ENCODE peak calls at places on chromosomes 12 and 14, in eight cellular contexts. One of them, this sample, is unnamed.

GRCh38 chr12:23204933-23205778 is 580.2 kb downstream of the ETNK1 start:
- DNase-seq in mucosa of descending colon: no peak
- DNase-seq in choroid plexus epithelial cell: peak
- DNase-seq in foreskin fibroblast: peak
- DNase-seq in colonic mucosa: no peak
- DNase-seq in CD4-positive, alpha-beta T cell: no peak
- DNase-seq in progenitor cell of endocrine pancreas: no peak
- DNase-seq in AG09319: peak
- DNase-seq in this sample: peak

GRCh38 chr14:69694730-69695663 is 71.9 kb upstream of the SRSF5 start:
- DNase-seq in mucosa of descending colon: no peak
- DNase-seq in choroid plexus epithelial cell: no peak
- DNase-seq in foreskin fibroblast: no peak
- DNase-seq in colonic mucosa: peak
- DNase-seq in CD4-positive, alpha-beta T cell: no peak
- DNase-seq in progenitor cell of endocrine pancreas: no peak
- DNase-seq in AG09319: no peak
- DNase-seq in this sample: no peak

GRCh38 chr14:106556665-106557289 is 1030.4 kb downstream of the TMEM121 start:
- DNase-seq in mucosa of descending colon: peak
- DNase-seq in choroid plexus epithelial cell: no peak
- DNase-seq in foreskin fibroblast: no peak
- DNase-seq in colonic mucosa: peak
- DNase-seq in CD4-positive, alpha-beta T cell: peak
- DNase-seq in progenitor cell of endocrine pancreas: no peak
- DNase-seq in AG09319: no peak
- DNase-seq in this sample: peak

GRCh38 chr12:27332407-27333310 is at the start of gene BMAL2:
- DNase-seq in mucosa of descending colon: peak
- DNase-seq in choroid plexus epithelial cell: peak
- DNase-seq in foreskin fibroblast: peak
- DNase-seq in colonic mucosa: peak
- DNase-seq in CD4-positive, alpha-beta T cell: peak
- DNase-seq in progenitor cell of endocrine pancreas: peak
- DNase-seq in AG09319: no peak
- DNase-seq in this sample: peak

GRCh38 chr12:62736596-62736995 is 198.4 kb downstream of the PPM1H start:
- DNase-seq in mucosa of descending colon: no peak
- DNase-seq in choroid plexus epithelial cell: no peak
- DNase-seq in foreskin fibroblast: no peak
- DNase-seq in colonic mucosa: no peak
- DNase-seq in CD4-positive, alpha-beta T cell: no peak
- DNase-seq in progenitor cell of endocrine pancreas: no peak
- DNase-seq in AG09319: no peak
- DNase-seq in this sample: peak

GRCh38 chr14:92711976-92712653 is 36.3 kb downstream of the LGMN start:
- DNase-seq in mucosa of descending colon: no peak
- DNase-seq in choroid plexus epithelial cell: no peak
- DNase-seq in foreskin fibroblast: no peak
- DNase-seq in colonic mucosa: no peak
- DNase-seq in CD4-positive, alpha-beta T cell: no peak
- DNase-seq in progenitor cell of endocrine pancreas: no peak
- DNase-seq in AG09319: no peak
- DNase-seq in this sample: no peak

GRCh38 chr12:131676544-131676943 is 34.3 kb upstream of the SFSWAP start:
- DNase-seq in mucosa of descending colon: no peak
- DNase-seq in choroid plexus epithelial cell: no peak
- DNase-seq in foreskin fibroblast: no peak
- DNase-seq in colonic mucosa: no peak
- DNase-seq in CD4-positive, alpha-beta T cell: no peak
- DNase-seq in progenitor cell of endocrine pancreas: no peak
- DNase-seq in AG09319: no peak
- DNase-seq in this sample: no peak

GRCh38 chr14:73748858-73749357 is 34.7 kb upstream of the PNMA1 start:
- DNase-seq in mucosa of descending colon: no peak
- DNase-seq in choroid plexus epithelial cell: no peak
- DNase-seq in foreskin fibroblast: no peak
- DNase-seq in colonic mucosa: no peak
- DNase-seq in CD4-positive, alpha-beta T cell: no peak
- DNase-seq in progenitor cell of endocrine pancreas: no peak
- DNase-seq in AG09319: no peak
- DNase-seq in this sample: no peak

GRCh38 chr14:68308695-68309094 is 484.2 kb downstream of the ZFP36L1 start:
- DNase-seq in mucosa of descending colon: no peak
- DNase-seq in choroid plexus epithelial cell: peak
- DNase-seq in foreskin fibroblast: peak
- DNase-seq in colonic mucosa: no peak
- DNase-seq in CD4-positive, alpha-beta T cell: no peak
- DNase-seq in progenitor cell of endocrine pancreas: no peak
- DNase-seq in AG09319: no peak
- DNase-seq in this sample: no peak

GRCh38 chr14:72565200-72565599 is 328.7 kb downstream of the DPF3 start:
- DNase-seq in mucosa of descending colon: no peak
- DNase-seq in choroid plexus epithelial cell: no peak
- DNase-seq in foreskin fibroblast: peak
- DNase-seq in colonic mucosa: no peak
- DNase-seq in CD4-positive, alpha-beta T cell: no peak
- DNase-seq in progenitor cell of endocrine pancreas: no peak
- DNase-seq in AG09319: no peak
- DNase-seq in this sample: no peak

GRCh38 chr12:90627180-90627896 is 327.6 kb downstream of the CCER1 start:
- DNase-seq in mucosa of descending colon: no peak
- DNase-seq in choroid plexus epithelial cell: peak
- DNase-seq in foreskin fibroblast: peak
- DNase-seq in colonic mucosa: no peak
- DNase-seq in CD4-positive, alpha-beta T cell: no peak
- DNase-seq in progenitor cell of endocrine pancreas: no peak
- DNase-seq in AG09319: no peak
- DNase-seq in this sample: peak

GRCh38 chr14:72913809-72914208 is 12.5 kb upstream of the DCAF4 start:
- DNase-seq in mucosa of descending colon: no peak
- DNase-seq in choroid plexus epithelial cell: no peak
- DNase-seq in foreskin fibroblast: no peak
- DNase-seq in colonic mucosa: no peak
- DNase-seq in CD4-positive, alpha-beta T cell: no peak
- DNase-seq in progenitor cell of endocrine pancreas: no peak
- DNase-seq in AG09319: no peak
- DNase-seq in this sample: no peak

GRCh38 chr12:127599441-127599840 is 667.5 kb upstream of the TMEM132C start:
- DNase-seq in mucosa of descending colon: no peak
- DNase-seq in choroid plexus epithelial cell: no peak
- DNase-seq in foreskin fibroblast: no peak
- DNase-seq in colonic mucosa: no peak
- DNase-seq in CD4-positive, alpha-beta T cell: no peak
- DNase-seq in progenitor cell of endocrine pancreas: no peak
- DNase-seq in AG09319: no peak
- DNase-seq in this sample: no peak

GRCh38 chr14:53634793-53635192 is 321.8 kb downstream of the BMP4 start:
- DNase-seq in mucosa of descending colon: no peak
- DNase-seq in choroid plexus epithelial cell: no peak
- DNase-seq in foreskin fibroblast: no peak
- DNase-seq in colonic mucosa: no peak
- DNase-seq in CD4-positive, alpha-beta T cell: no peak
- DNase-seq in progenitor cell of endocrine pancreas: no peak
- DNase-seq in AG09319: no peak
- DNase-seq in this sample: no peak

GRCh38 chr12:120118710-120119097 is 2.2 kb upstream of the RAB35 start:
- DNase-seq in mucosa of descending colon: no peak
- DNase-seq in choroid plexus epithelial cell: no peak
- DNase-seq in foreskin fibroblast: peak
- DNase-seq in colonic mucosa: no peak
- DNase-seq in CD4-positive, alpha-beta T cell: no peak
- DNase-seq in progenitor cell of endocrine pancreas: no peak
- DNase-seq in AG09319: no peak
- DNase-seq in this sample: peak

GRCh38 chr14:89312937-89313336 is 104.1 kb downstream of the FOXN3 start:
- DNase-seq in mucosa of descending colon: no peak
- DNase-seq in choroid plexus epithelial cell: no peak
- DNase-seq in foreskin fibroblast: no peak
- DNase-seq in colonic mucosa: no peak
- DNase-seq in CD4-positive, alpha-beta T cell: no peak
- DNase-seq in progenitor cell of endocrine pancreas: no peak
- DNase-seq in AG09319: no peak
- DNase-seq in this sample: no peak

GRCh38 chr14:21101802-21102413 is 1.0 kb downstream of the TMEM253 start:
- DNase-seq in mucosa of descending colon: no peak
- DNase-seq in choroid plexus epithelial cell: no peak
- DNase-seq in foreskin fibroblast: no peak
- DNase-seq in colonic mucosa: no peak
- DNase-seq in CD4-positive, alpha-beta T cell: no peak
- DNase-seq in progenitor cell of endocrine pancreas: no peak
- DNase-seq in AG09319: no peak
- DNase-seq in this sample: no peak

GRCh38 chr12:42716521-42716920 is 127.0 kb upstream of the PRICKLE1 start:
- DNase-seq in mucosa of descending colon: no peak
- DNase-seq in choroid plexus epithelial cell: peak
- DNase-seq in foreskin fibroblast: peak
- DNase-seq in colonic mucosa: no peak
- DNase-seq in CD4-positive, alpha-beta T cell: no peak
- DNase-seq in progenitor cell of endocrine pancreas: no peak
- DNase-seq in AG09319: no peak
- DNase-seq in this sample: no peak

GRCh38 chr12:93921511-93921910 is 226.9 kb upstream of the PLXNC1 start:
- DNase-seq in mucosa of descending colon: no peak
- DNase-seq in choroid plexus epithelial cell: no peak
- DNase-seq in foreskin fibroblast: no peak
- DNase-seq in colonic mucosa: no peak
- DNase-seq in CD4-positive, alpha-beta T cell: no peak
- DNase-seq in progenitor cell of endocrine pancreas: no peak
- DNase-seq in AG09319: no peak
- DNase-seq in this sample: no peak

GRCh38 chr12:106446429-106447092 is 89.0 kb downstream of the POLR3B start:
- DNase-seq in mucosa of descending colon: no peak
- DNase-seq in choroid plexus epithelial cell: no peak
- DNase-seq in foreskin fibroblast: no peak
- DNase-seq in colonic mucosa: no peak
- DNase-seq in CD4-positive, alpha-beta T cell: no peak
- DNase-seq in progenitor cell of endocrine pancreas: no peak
- DNase-seq in AG09319: no peak
- DNase-seq in this sample: no peak

GRCh38 chr14:100070310-100070709 is 5.1 kb downstream of the EVL start:
- DNase-seq in mucosa of descending colon: no peak
- DNase-seq in choroid plexus epithelial cell: no peak
- DNase-seq in foreskin fibroblast: no peak
- DNase-seq in colonic mucosa: no peak
- DNase-seq in CD4-positive, alpha-beta T cell: peak
- DNase-seq in progenitor cell of endocrine pancreas: no peak
- DNase-seq in AG09319: no peak
- DNase-seq in this sample: no peak

GRCh38 chr12:84599539-84599938 is 313.1 kb downstream of the SLC6A15 start:
- DNase-seq in mucosa of descending colon: no peak
- DNase-seq in choroid plexus epithelial cell: peak
- DNase-seq in foreskin fibroblast: peak
- DNase-seq in colonic mucosa: no peak
- DNase-seq in CD4-positive, alpha-beta T cell: no peak
- DNase-seq in progenitor cell of endocrine pancreas: no peak
- DNase-seq in AG09319: no peak
- DNase-seq in this sample: peak

GRCh38 chr12:104761091-104761490 is 197.0 kb downstream of the SLC41A2 start:
- DNase-seq in mucosa of descending colon: no peak
- DNase-seq in choroid plexus epithelial cell: no peak
- DNase-seq in foreskin fibroblast: no peak
- DNase-seq in colonic mucosa: no peak
- DNase-seq in CD4-positive, alpha-beta T cell: no peak
- DNase-seq in progenitor cell of endocrine pancreas: no peak
- DNase-seq in AG09319: no peak
- DNase-seq in this sample: no peak

GRCh38 chr12:104131609-104132008 is 6.4 kb downstream of the NFYB start:
- DNase-seq in mucosa of descending colon: no peak
- DNase-seq in choroid plexus epithelial cell: no peak
- DNase-seq in foreskin fibroblast: no peak
- DNase-seq in colonic mucosa: no peak
- DNase-seq in CD4-positive, alpha-beta T cell: no peak
- DNase-seq in progenitor cell of endocrine pancreas: no peak
- DNase-seq in AG09319: no peak
- DNase-seq in this sample: no peak

GRCh38 chr12:569803-570236 is 93.4 kb downstream of the NINJ2 start:
- DNase-seq in mucosa of descending colon: peak
- DNase-seq in choroid plexus epithelial cell: peak
- DNase-seq in foreskin fibroblast: peak
- DNase-seq in colonic mucosa: peak
- DNase-seq in CD4-positive, alpha-beta T cell: peak
- DNase-seq in progenitor cell of endocrine pancreas: peak
- DNase-seq in AG09319: peak
- DNase-seq in this sample: peak

GRCh38 chr14:71240154-71240553 is 332.9 kb downstream of the PCNX1 start:
- DNase-seq in mucosa of descending colon: no peak
- DNase-seq in choroid plexus epithelial cell: no peak
- DNase-seq in foreskin fibroblast: no peak
- DNase-seq in colonic mucosa: no peak
- DNase-seq in CD4-positive, alpha-beta T cell: no peak
- DNase-seq in progenitor cell of endocrine pancreas: no peak
- DNase-seq in AG09319: no peak
- DNase-seq in this sample: no peak

GRCh38 chr14:75559451-75560187 is 18.8 kb upstream of the FLVCR2 start:
- DNase-seq in mucosa of descending colon: no peak
- DNase-seq in choroid plexus epithelial cell: peak
- DNase-seq in foreskin fibroblast: peak
- DNase-seq in colonic mucosa: no peak
- DNase-seq in CD4-positive, alpha-beta T cell: no peak
- DNase-seq in progenitor cell of endocrine pancreas: no peak
- DNase-seq in AG09319: no peak
- DNase-seq in this sample: peak

GRCh38 chr14:103141117-103141796 is 18.0 kb downstream of the TNFAIP2 start:
- DNase-seq in mucosa of descending colon: no peak
- DNase-seq in choroid plexus epithelial cell: peak
- DNase-seq in foreskin fibroblast: peak
- DNase-seq in colonic mucosa: peak
- DNase-seq in CD4-positive, alpha-beta T cell: no peak
- DNase-seq in progenitor cell of endocrine pancreas: no peak
- DNase-seq in AG09319: no peak
- DNase-seq in this sample: peak
- TF ChIP-seq CTCF in mucosa of descending colon: peak
- TF ChIP-seq CTCF in choroid plexus epithelial cell: peak
- TF ChIP-seq CTCF in foreskin fibroblast: peak
- TF ChIP-seq CTCF in colonic mucosa: peak
- TF ChIP-seq CTCF in CD4-positive, alpha-beta T cell: no peak
- TF ChIP-seq CTCF in progenitor cell of endocrine pancreas: peak
- TF ChIP-seq CTCF in AG09319: peak
- TF ChIP-seq CTCF in this sample: peak

GRCh38 chr14:77353469-77354141 is 23.3 kb downstream of the TMED8 start:
- DNase-seq in mucosa of descending colon: no peak
- DNase-seq in choroid plexus epithelial cell: no peak
- DNase-seq in foreskin fibroblast: no peak
- DNase-seq in colonic mucosa: no peak
- DNase-seq in CD4-positive, alpha-beta T cell: no peak
- DNase-seq in progenitor cell of endocrine pancreas: no peak
- DNase-seq in AG09319: no peak
- DNase-seq in this sample: no peak
- TF ChIP-seq CTCF in mucosa of descending colon: no peak
- TF ChIP-seq CTCF in choroid plexus epithelial cell: no peak
- TF ChIP-seq CTCF in foreskin fibroblast: no peak
- TF ChIP-seq CTCF in colonic mucosa: no peak
- TF ChIP-seq CTCF in CD4-positive, alpha-beta T cell: no peak
- TF ChIP-seq CTCF in progenitor cell of endocrine pancreas: no peak
- TF ChIP-seq CTCF in AG09319: no peak
- TF ChIP-seq CTCF in this sample: no peak

GRCh38 chr12:8087666-8088065 is 5.6 kb downstream of the NECAP1 start:
- DNase-seq in mucosa of descending colon: no peak
- DNase-seq in choroid plexus epithelial cell: peak
- DNase-seq in foreskin fibroblast: no peak
- DNase-seq in colonic mucosa: no peak
- DNase-seq in CD4-positive, alpha-beta T cell: no peak
- DNase-seq in progenitor cell of endocrine pancreas: no peak
- DNase-seq in AG09319: no peak
- DNase-seq in this sample: no peak
- TF ChIP-seq CTCF in mucosa of descending colon: no peak
- TF ChIP-seq CTCF in choroid plexus epithelial cell: no peak
- TF ChIP-seq CTCF in foreskin fibroblast: no peak
- TF ChIP-seq CTCF in colonic mucosa: no peak
- TF ChIP-seq CTCF in CD4-positive, alpha-beta T cell: no peak
- TF ChIP-seq CTCF in progenitor cell of endocrine pancreas: no peak
- TF ChIP-seq CTCF in AG09319: no peak
- TF ChIP-seq CTCF in this sample: no peak

GRCh38 chr12:53174881-53175491 is 5.5 kb upstream of the ZNF740 start:
- DNase-seq in mucosa of descending colon: no peak
- DNase-seq in choroid plexus epithelial cell: no peak
- DNase-seq in foreskin fibroblast: peak
- DNase-seq in colonic mucosa: peak
- DNase-seq in CD4-positive, alpha-beta T cell: no peak
- DNase-seq in progenitor cell of endocrine pancreas: peak
- DNase-seq in AG09319: no peak
- DNase-seq in this sample: peak
- TF ChIP-seq CTCF in mucosa of descending colon: no peak
- TF ChIP-seq CTCF in choroid plexus epithelial cell: peak
- TF ChIP-seq CTCF in foreskin fibroblast: peak
- TF ChIP-seq CTCF in colonic mucosa: no peak
- TF ChIP-seq CTCF in CD4-positive, alpha-beta T cell: peak
- TF ChIP-seq CTCF in progenitor cell of endocrine pancreas: peak
- TF ChIP-seq CTCF in AG09319: peak
- TF ChIP-seq CTCF in this sample: peak

This sample was measured in MCF 10A.